ENCODE peak calls at places on chromosomes 7 and 10, in six cellular contexts. R is activated T-cell treated with anti-CD3 and anti-CD28 coated beads, Interleukin-2, amount 50 U/mL, for 24 hours; L is AG04450; O is ecto neural progenitor cell; C is suprapubic skin; J is amniotic stem cell. B is an unnamed sample.

GRCh38 chr10:45265995-45266394 is 49.4 kb downstream of the OR13A1 start:
- DNase-seq in J (no peak), L (no peak), C (no peak), R (no peak), O (no peak), B (no peak)

GRCh38 chr7:4416436-4417092 is 265.5 kb upstream of the FOXK1 start:
- DNase-seq in O (no peak), J (no peak), C (no peak), R (no peak), L (no peak), B (no peak)

GRCh38 chr7:54541941-54542618 is at the start of gene VSTM2A:
- DNase-seq in O (peak), R (no peak), C (no peak), L (no peak), J (no peak), B (peak)

GRCh38 chr7:95725170-95725569 is 47.2 kb upstream of the DYNC1I1 start:
- DNase-seq in J (no peak), C (no peak), O (no peak), L (no peak), R (no peak), B (peak)

GRCh38 chr10:14683246-14683645 is 91.5 kb downstream of the FAM107B start:
- DNase-seq in J (no peak), L (no peak), C (no peak), O (no peak), R (no peak), B (no peak)

GRCh38 chr10:87619705-87620104 is 40.0 kb upstream of the PAPSS2 start:
- DNase-seq in J (no peak), O (no peak), C (no peak), R (no peak), L (peak), B (no peak)

GRCh38 chr7:74479066-74479781 is 25.5 kb downstream of the GTF2IRD1 start:
- DNase-seq in R (no peak), C (no peak), L (no peak), J (no peak), O (no peak), B (no peak)

GRCh38 chr10:50416885-50417284 is 165.6 kb upstream of the ASAH2 start:
- DNase-seq in L (no peak), J (no peak), C (no peak), R (no peak), O (no peak), B (no peak)

GRCh38 chr7:134458341-134458805 is 527 bp downstream of the AKR1B1 start:
- DNase-seq in O (peak), L (no peak), R (peak), J (no peak), C (no peak), B (peak)

GRCh38 chr7:33861947-33862346 is 43.4 kb upstream of the BMPER start:
- DNase-seq in J (no peak), C (no peak), R (no peak), L (no peak), O (no peak), B (no peak)

GRCh38 chr7:94696981-94697670 is 41.2 kb upstream of the SGCE start:
- DNase-seq in L (peak), R (no peak), O (no peak), J (peak), C (no peak), B (no peak)

GRCh38 chr7:144378651-144379050 is 23.4 kb downstream of the ARHGEF5 start:
- DNase-seq in L (no peak), C (no peak), O (no peak), J (no peak), R (no peak), B (no peak)

GRCh38 chr7:36115448-36116321 is 37.4 kb upstream of the EEPD1 start:
- DNase-seq in C (no peak), J (peak), L (peak), R (peak), O (no peak), B (no peak)

GRCh38 chr7:23373151-23374004 is 74.2 kb downstream of the MALSU1 start:
- DNase-seq in C (no peak), O (no peak), L (no peak), R (peak), J (no peak), B (no peak)

GRCh38 chr7:95772298-95772770 is at the start of gene DYNC1I1:
- DNase-seq in O (peak), L (no peak), R (peak), J (no peak), C (peak), B (peak)

GRCh38 chr10:79148452-79149344 is 79.9 kb downstream of the ZMIZ1 start:
- DNase-seq in O (no peak), R (no peak), J (no peak), C (peak), L (no peak), B (peak)

GRCh38 chr10:113520606-113521481 is 32.0 kb upstream of the HABP2 start:
- DNase-seq in J (peak), O (peak), L (peak), R (no peak), C (peak), B (peak)

GRCh38 chr10:31549936-31550335 is 230.9 kb downstream of the ZEB1 start:
- DNase-seq in L (no peak), C (no peak), R (no peak), J (no peak), O (no peak), B (no peak)

GRCh38 chr10:110209399-110209925 is 2.1 kb downstream of the MXI1 start:
- DNase-seq in C (peak), L (peak), R (no peak), J (peak), O (peak), B (peak)

GRCh38 chr10:97406064-97406463 is 4.9 kb upstream of the RRP12 start:
- DNase-seq in O (no peak), J (no peak), R (no peak), L (no peak), C (no peak), B (no peak)

GRCh38 chr10:128062837-128063563 is 63.2 kb downstream of the MKI67 start:
- DNase-seq in O (no peak), R (peak), L (no peak), C (peak), J (no peak), B (no peak)

GRCh38 chr7:44107961-44108767 is 4.0 kb downstream of the AEBP1 start:
- DNase-seq in O (no peak), L (no peak), J (no peak), R (no peak), C (no peak), B (no peak)

GRCh38 chr7:33392143-33392542 is 262.8 kb downstream of the BBS9 start:
- DNase-seq in O (no peak), L (no peak), J (no peak), R (no peak), C (no peak), B (peak)